ENCODE peak calls at places on chromosomes 5 and 9, in four cellular contexts. U, Z, Q and H are unnamed samples.
A peak's percentile ranks its signal among the peaks of the same experiment; 100 is the strongest.

GRCh38 chr5:172932313-172933017 is 26.8 kb upstream of the RPL26L1 start:
- DNase-seq in Q (peak; percentile 87), Z (peak; percentile 77), U (peak; percentile 72), H (peak; percentile 52)

GRCh38 chr5:1911773-1912235 is 29.1 kb upstream of the IRX4 start:
- DNase-seq in Z (no peak), Q (peak; percentile 41), U (no peak), H (no peak)

GRCh38 chr9:83384214-83384613 is 154.0 kb downstream of the FRMD3 start:
- DNase-seq in Q (no peak), U (no peak), Z (no peak), H (no peak)

GRCh38 chr5:83430130-83431010 is 41.2 kb upstream of the VCAN start:
- DNase-seq in Z (peak; percentile 53), Q (peak; percentile 65), U (peak; percentile 27), H (peak; percentile 21)

GRCh38 chr5:6454628-6455053 is 6.0 kb downstream of the UBE2QL1 start:
- DNase-seq in U (no peak), Q (no peak), Z (no peak), H (no peak)

GRCh38 chr5:82356808-82357671 is 78.9 kb upstream of the RPS23 start:
- DNase-seq in Q (peak; percentile 83), U (no peak), Z (peak; percentile 64), H (peak; percentile 79)

GRCh38 chr5:122424211-122424610 is 112.2 kb downstream of the SNCAIP start:
- DNase-seq in U (no peak), Z (no peak), Q (no peak), H (no peak)

GRCh38 chr5:63451188-63451587 is 511.1 kb downstream of the HTR1A start:
- DNase-seq in U (no peak), Z (no peak), Q (no peak), H (no peak)

GRCh38 chr5:154101184-154101583 is 62.4 kb downstream of the MFAP3 start:
- DNase-seq in Z (no peak), Q (no peak), U (no peak), H (no peak)

GRCh38 chr9:127397722-127398647 is 1.0 kb downstream of the SLC2A8 start:
- DNase-seq in U (peak; percentile 29), Q (peak; percentile 76), Z (peak; percentile 57), H (no peak)

GRCh38 chr5:139744471-139745120 is 51.0 kb upstream of the PSD2 start:
- DNase-seq in Q (no peak), U (no peak), Z (no peak), H (no peak)

GRCh38 chr5:5572010-5572982 is 149.8 kb downstream of the ICE1 start:
- DNase-seq in Q (no peak), U (no peak), Z (peak; percentile 13), H (no peak)

GRCh38 chr5:96026334-96027065 is 64.8 kb upstream of the ELL2 start:
- DNase-seq in Z (no peak), Q (no peak), U (no peak), H (peak; percentile 11)

GRCh38 chr5:168114444-168115017 is 176.9 kb upstream of the WWC1 start:
- DNase-seq in Q (peak; percentile 86), U (peak; percentile 33), Z (peak; percentile 82), H (peak; percentile 68)

GRCh38 chr9:136975624-136976023 is 1.7 kb upstream of the PTGDS start:
- DNase-seq in Z (no peak), U (no peak), Q (no peak), H (no peak)

GRCh38 chr9:110650991-110651411 is 17.6 kb upstream of the MUSK start:
- DNase-seq in Z (no peak), U (no peak), Q (no peak), H (no peak)

GRCh38 chr5:72138943-72139467 is 31.7 kb downstream of the MAP1B start:
- DNase-seq in Q (no peak), Z (no peak), U (no peak), H (peak; percentile 11)

GRCh38 chr5:140992878-140993277 is 26.6 kb downstream of the PCDHAC2 start:
- DNase-seq in Z (no peak), U (no peak), Q (no peak), H (no peak)

GRCh38 chr9:90665072-90665471 is 22.4 kb upstream of the DIRAS2 start:
- DNase-seq in Q (no peak), Z (no peak), U (no peak), H (no peak)

GRCh38 chr5:81717221-81717620 is 33.7 kb downstream of the SSBP2 start:
- DNase-seq in Z (no peak), Q (no peak), U (no peak), H (no peak)

GRCh38 chr5:67196537-67197059 is at the start of gene CD180:
- DNase-seq in Q (peak; percentile 73), U (no peak), Z (no peak), H (no peak)

GRCh38 chr9:114706709-114707108 is 24.7 kb upstream of the TEX48 start:
- DNase-seq in Q (no peak), U (no peak), Z (no peak), H (no peak)

GRCh38 chr5:33843579-33843978 is 48.2 kb downstream of the ADAMTS12 start:
- DNase-seq in Q (no peak), U (no peak), Z (no peak), H (no peak)

GRCh38 chr9:89404074-89404473 is 85.8 kb downstream of the SECISBP2 start:
- DNase-seq in U (no peak), Q (no peak), Z (no peak), H (no peak)

GRCh38 chr5:142215915-142216681 is 107.5 kb downstream of the NDFIP1 start:
- DNase-seq in U (no peak), Q (peak; percentile 55), Z (peak; percentile 47), H (peak; percentile 84)

GRCh38 chr5:33310471-33310870 is 130.3 kb upstream of the TARS1 start:
- DNase-seq in Z (no peak), Q (no peak), U (no peak), H (peak; percentile 8)

GRCh38 chr5:115170924-115171510 is 1.3 kb upstream of the TRIM36 start:
- DNase-seq in U (no peak), Z (no peak), Q (no peak), H (no peak)

GRCh38 chr9:86445636-86446035 is 91.4 kb upstream of the TUT7 start:
- DNase-seq in Q (no peak), U (no peak), Z (no peak), H (no peak)

GRCh38 chr5:143229896-143230675 is 173.4 kb downstream of the NR3C1 start:
- DNase-seq in U (peak; percentile 41), Z (no peak), Q (no peak), H (no peak)

GRCh38 chr5:98927242-98927987 is 1.4 kb downstream of the CHD1 start:
- DNase-seq in U (no peak), Z (peak; percentile 59), Q (peak; percentile 81), H (peak; percentile 12)

GRCh38 chr9:35688558-35689350 is 971 bp downstream of the TPM2 start:
- DNase-seq in Z (no peak), Q (no peak), U (no peak), H (peak; percentile 72)

GRCh38 chr5:109759304-109759703 is 69.6 kb downstream of the MAN2A1 start:
- DNase-seq in Z (no peak), Q (no peak), U (no peak), H (no peak)

GRCh38 chr5:60844429-60844890 is 391 bp upstream of the ELOVL7 start:
- DNase-seq in Z (no peak), Q (no peak), U (no peak), H (peak; percentile 45)

GRCh38 chr5:109914906-109915305 is 225.2 kb downstream of the MAN2A1 start:
- DNase-seq in Z (no peak), U (no peak), Q (no peak), H (no peak)

GRCh38 chr5:41414598-41414997 is 95.8 kb downstream of the PLCXD3 start:
- DNase-seq in U (no peak), Q (peak; percentile 73), Z (no peak), H (peak; percentile 30)

GRCh38 chr5:25393321-25393720 is 748.5 kb upstream of the CDH10 start:
- DNase-seq in U (no peak), Q (no peak), Z (no peak), H (no peak)

GRCh38 chr9:128829477-128830251 is at the start of gene SPOUT1:
- DNase-seq in Q (peak; percentile 97), U (peak; percentile 99), Z (peak; percentile 94), H (peak; percentile 98)
- TF ChIP-seq POLR2A in Q (peak; percentile 23), U (peak; percentile 87), Z (peak; percentile 66), H (peak; percentile 95)

GRCh38 chr5:176528761-176529115 is 8.5 kb downstream of the RNF44 start:
- DNase-seq in U (no peak), Z (no peak), Q (no peak), H (no peak)
- TF ChIP-seq POLR2A in U (no peak), Z (no peak), Q (no peak), H (no peak)

GRCh38 chr5:178069909-178070308 is 43.4 kb upstream of the N4BP3 start:
- DNase-seq in U (no peak), Q (peak; percentile 59), Z (peak; percentile 13), H (peak; percentile 57)
- TF ChIP-seq POLR2A in U (no peak), Q (no peak), Z (no peak), H (no peak)

GRCh38 chr5:177455661-177456590 is 9.3 kb downstream of the PRR7 start:
- DNase-seq in Q (peak; percentile 98), U (peak; percentile 96), Z (peak; percentile 97), H (peak; percentile 97)
- TF ChIP-seq POLR2A in Q (peak; percentile 11), U (peak; percentile 32), Z (no peak), H (no peak)

GRCh38 chr5:52788505-52788821 is 747 bp downstream of the ITGA1 start:
- DNase-seq in U (no peak), Z (no peak), Q (no peak), H (no peak)

GRCh38 chr5:52789378-52789777 is 1.7 kb downstream of the ITGA1 start:
- DNase-seq in Z (no peak), U (no peak), Q (no peak), H (no peak)

GRCh38 chr5:52786937-52787599 is 648 bp upstream of the ITGA1 start:
- DNase-seq in U (no peak), Q (peak; percentile 81), Z (peak; percentile 64), H (no peak)

GRCh38 chr5:52786391-52786790 is 1.3 kb upstream of the ITGA1 start:
- DNase-seq in Q (no peak), Z (no peak), U (no peak), H (no peak)

DNA sequence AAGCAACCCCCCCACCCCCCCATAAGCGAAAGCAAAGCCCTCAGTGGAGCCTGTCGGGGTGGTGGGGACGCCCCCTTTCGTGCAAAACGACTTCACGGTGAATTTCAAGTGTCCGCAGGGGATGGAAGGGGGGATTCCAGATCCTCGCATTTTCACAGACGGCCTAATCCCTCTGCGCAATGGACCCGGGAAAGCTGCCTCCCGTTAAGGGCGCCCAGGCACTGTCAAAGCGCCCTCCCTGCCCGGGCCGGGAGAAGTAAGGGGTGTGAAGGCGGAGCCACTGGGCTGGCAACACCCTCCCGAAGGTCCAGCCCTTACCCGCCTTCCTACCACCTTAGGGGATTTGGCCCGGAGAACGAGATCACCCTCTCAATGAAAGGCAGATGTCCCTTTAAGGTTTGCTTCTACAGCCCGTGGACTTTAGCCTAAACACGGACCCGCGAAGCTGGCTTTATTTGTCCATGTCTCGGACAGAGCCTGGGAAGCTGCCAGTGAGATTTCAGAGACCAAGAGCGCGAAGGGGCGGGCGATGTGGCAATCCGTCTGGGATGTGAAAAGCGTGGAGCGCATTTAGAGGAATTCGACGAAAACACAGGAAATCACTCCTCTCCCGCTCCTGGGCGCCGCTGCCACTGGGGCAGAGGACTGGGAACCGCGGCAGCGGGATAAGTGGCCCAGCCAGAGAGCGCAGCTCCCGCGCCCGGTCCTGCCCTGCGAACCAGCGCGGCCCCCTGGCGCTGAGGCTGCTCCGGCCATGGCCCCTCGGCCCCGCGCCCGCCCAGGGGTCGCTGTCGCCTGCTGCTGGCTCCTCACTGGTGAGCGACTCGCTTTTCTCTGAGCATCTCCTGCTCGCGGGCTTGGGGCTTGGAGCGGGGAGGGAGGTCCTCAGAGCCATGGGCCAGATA is at the start of the genes ITGA1 and PELO:
- DNase-seq in Z (peak; percentile 78), U (peak; percentile 21), Q (peak; percentile 82), H (peak; percentile 54)
- TF ChIP-seq POLR2A in Z (peak; percentile 72), U (peak; percentile 36), Q (no peak), H (peak; percentile 45)